ENCODE peak calls at places on chromosomes 13 and 19, in nine cellular contexts. V is fibroblast of lung; X is NK-92 treated with Interleukin-12 subunit alpha and Interleukin-12 subunit beta, amount 100 ng/mL, for 24 hours; T is stromal cell of bone marrow; R is heart right ventricle; Z is DND-41; A is bronchial epithelial cell; O is CD8-positive, alpha-beta T cell; I is lung. D is an unnamed sample.

GRCh38 chr19:42244452-42245220 is 2.2 kb upstream of the GSK3A start:
- DNase-seq in R (peak), A (peak), I (peak), Z (peak), V (peak), T (peak), X (peak), O (peak), D (peak)

GRCh38 chr19:5073153-5073844 is 104.4 kb downstream of the KDM4B start:
- DNase-seq in Z (no peak), O (no peak), X (no peak), I (no peak), A (no peak), R (no peak), V (no peak), T (no peak), D (no peak)

GRCh38 chr19:35046461-35046860 is 4.9 kb downstream of the HPN start:
- DNase-seq in O (no peak), V (no peak), T (no peak), X (no peak), A (no peak), R (no peak), I (no peak), Z (no peak), D (no peak)

GRCh38 chr13:83825676-83826075 is 56.6 kb downstream of the SLITRK1 start:
- DNase-seq in O (no peak), T (no peak), X (no peak), Z (no peak), V (no peak), I (no peak), R (no peak), A (no peak), D (no peak)

GRCh38 chr19:45450042-45450380 is 17.8 kb upstream of the FOSB start:
- DNase-seq in I (no peak), O (peak), Z (no peak), T (no peak), X (peak), A (no peak), R (no peak), V (no peak), D (no peak)

GRCh38 chr19:50512112-50512998 is 1.4 kb downstream of the ASPDH start:
- DNase-seq in A (no peak), R (no peak), Z (no peak), O (no peak), V (no peak), I (no peak), T (no peak), X (no peak), D (no peak)

GRCh38 chr13:103694033-103694432 is 627.8 kb upstream of the SLC10A2 start:
- DNase-seq in O (no peak), I (no peak), X (no peak), Z (no peak), V (no peak), R (no peak), A (no peak), T (no peak), D (no peak)

GRCh38 chr13:25429466-25429865 is 57.7 kb downstream of the ATP8A2 start:
- DNase-seq in A (no peak), T (no peak), R (no peak), V (no peak), Z (no peak), O (no peak), X (no peak), I (no peak), D (no peak)

GRCh38 chr13:49098198-49098597 is 121.9 kb upstream of the MLNR start:
- DNase-seq in O (no peak), R (no peak), Z (no peak), A (peak), V (peak), I (no peak), X (no peak), T (peak), D (peak)

GRCh38 chr13:76816394-76816793 is 69.8 kb downstream of the KCTD12 start:
- DNase-seq in O (no peak), A (no peak), V (no peak), T (no peak), Z (peak), R (no peak), X (no peak), I (no peak), D (no peak)

GRCh38 chr19:13847033-13847899 is 29.7 kb upstream of the NANOS3 start:
- DNase-seq in X (peak), A (peak), O (peak), I (peak), V (peak), Z (peak), R (peak), T (peak), D (peak)

GRCh38 chr13:114131581-114132418 is 623 bp downstream of the RASA3 start:
- DNase-seq in R (no peak), O (peak), A (no peak), T (no peak), V (peak), Z (peak), I (no peak), X (no peak), D (peak)

GRCh38 chr19:6424190-6424938 is at the start of gene KHSRP:
- DNase-seq in Z (peak), X (no peak), T (no peak), R (peak), V (no peak), A (no peak), I (no peak), O (peak), D (peak)

GRCh38 chr13:40102360-40102727 is 446.9 kb downstream of the COG6 start:
- DNase-seq in X (no peak), Z (no peak), O (no peak), A (no peak), V (no peak), R (no peak), T (no peak), I (no peak), D (no peak)

GRCh38 chr13:40375522-40376171 is 290.8 kb downstream of the FOXO1 start:
- DNase-seq in O (no peak), R (peak), A (no peak), I (no peak), X (no peak), V (no peak), T (no peak), Z (no peak), D (no peak)

GRCh38 chr19:20928371-20928770 is 5.3 kb downstream of the ZNF85 start:
- DNase-seq in R (no peak), Z (no peak), O (no peak), T (peak), V (peak), A (peak), I (no peak), X (no peak), D (no peak)

GRCh38 chr19:15365264-15365663 is 14.3 kb downstream of the AKAP8 start:
- DNase-seq in I (no peak), X (no peak), V (no peak), Z (no peak), T (no peak), R (no peak), O (no peak), A (no peak), D (no peak)

GRCh38 chr19:37982655-37983054 is 75.6 kb downstream of the SIPA1L3 start:
- DNase-seq in X (no peak), I (no peak), O (no peak), R (no peak), V (no peak), Z (no peak), A (no peak), T (no peak), D (no peak)

GRCh38 chr13:41060723-41061074 is 610 bp upstream of the WBP4 start:
- DNase-seq in V (no peak), Z (peak), X (peak), A (peak), R (peak), O (peak), I (peak), T (peak), D (peak)

GRCh38 chr19:46201413-46202310 is 27.9 kb upstream of the IGFL1 start:
- DNase-seq in Z (no peak), V (no peak), O (no peak), A (no peak), I (no peak), X (no peak), R (no peak), T (no peak), D (peak)

GRCh38 chr19:33659835-33660234 is 38.1 kb downstream of the CHST8 start:
- DNase-seq in I (no peak), A (no peak), X (no peak), V (no peak), T (no peak), O (no peak), R (no peak), Z (no peak), D (no peak)

GRCh38 chr13:112247471-112248405 is 128.4 kb upstream of the SPACA7 start:
- DNase-seq in A (no peak), T (no peak), Z (no peak), O (no peak), V (no peak), I (peak), R (no peak), X (no peak), D (no peak)

GRCh38 chr19:6253886-6254285 is 25.9 kb downstream of the MLLT1 start:
- DNase-seq in A (no peak), I (no peak), T (no peak), Z (no peak), V (no peak), O (no peak), R (no peak), X (no peak), D (no peak)

GRCh38 chr13:75305057-75305456 is 176.9 kb downstream of the TBC1D4 start:
- DNase-seq in O (no peak), R (no peak), V (no peak), T (no peak), Z (no peak), A (no peak), I (no peak), X (no peak), D (peak)

GRCh38 chr13:102400619-102401125 is 1.2 kb downstream of the FGF14 start:
- DNase-seq in Z (no peak), X (no peak), I (peak), O (no peak), A (peak), T (no peak), V (peak), R (peak), D (peak)

GRCh38 chr19:16288544-16288943 is 36.1 kb upstream of the KLF2 start:
- DNase-seq in A (no peak), Z (peak), I (no peak), R (no peak), X (no peak), V (peak), T (no peak), O (no peak), D (no peak)

GRCh38 chr13:28535734-28536133 is 40.8 kb upstream of the FLT1 start:
- DNase-seq in R (no peak), I (no peak), X (no peak), Z (no peak), O (no peak), A (no peak), T (no peak), V (no peak), D (no peak)

GRCh38 chr19:38663156-38663651 is 15.8 kb downstream of the ACTN4 start:
- DNase-seq in Z (no peak), A (no peak), X (no peak), I (no peak), T (no peak), O (no peak), R (no peak), V (no peak), D (peak)

GRCh38 chr19:13099073-13099999 is 3.3 kb downstream of the LYL1 start:
- DNase-seq in T (no peak), A (peak), X (peak), R (peak), O (peak), V (no peak), I (peak), Z (peak), D (peak)

GRCh38 chr19:49746206-49746958 is 16.7 kb downstream of the TSKS start:
- DNase-seq in X (no peak), A (no peak), T (no peak), R (peak), Z (peak), O (peak), I (peak), V (peak), D (peak)

GRCh38 chr19:49113762-49114629 is at the start of gene LIN7B:
- DNase-seq in R (peak), T (peak), I (no peak), A (peak), X (peak), O (peak), Z (peak), V (peak), D (peak)

GRCh38 chr19:27746691-27747380 is 1466.1 kb downstream of the UQCRFS1 start:
- DNase-seq in I (peak), Z (no peak), T (no peak), V (peak), R (peak), A (peak), X (no peak), O (no peak), D (peak)

GRCh38 chr13:31909889-31910551 is 121.6 kb upstream of the FRY start:
- DNase-seq in X (no peak), V (peak), T (peak), A (peak), R (no peak), Z (peak), O (peak), I (peak), D (peak)

GRCh38 chr13:113116206-113116800 is 6.3 kb upstream of the F10 start:
- DNase-seq in I (no peak), A (no peak), T (no peak), R (no peak), V (no peak), Z (no peak), X (no peak), O (no peak), D (no peak)

GRCh38 chr13:82758056-82758455 is 1124.2 kb downstream of the SLITRK1 start:
- DNase-seq in X (no peak), V (no peak), Z (no peak), O (no peak), T (no peak), A (peak), I (no peak), R (no peak), D (peak)

GRCh38 chr19:4337906-4338440 is 654 bp downstream of the STAP2 start:
- DNase-seq in R (no peak), X (no peak), O (no peak), V (no peak), I (no peak), Z (no peak), A (no peak), T (no peak), D (peak)

GRCh38 chr19:55579766-55580621 is 654 bp downstream of the ZNF579 start:
- DNase-seq in O (no peak), I (no peak), X (no peak), T (no peak), Z (peak), A (no peak), V (peak), R (peak), D (peak)

D was measured in left kidney.